ENCODE peak calls at places on chromosomes 2 and 18, in eight cellular contexts. U, D, Y, G, Q, J, H and O are unnamed samples.

GRCh38 chr2:232325324-232326273 is 53.0 kb upstream of the ALPP start:
- DNase-seq in U (peak; percentile 76), D (peak; percentile 12), Y (peak; percentile 42), G (peak; percentile 88), Q (peak; percentile 41), J (peak; percentile 54), H (no peak), O (peak; percentile 80)

GRCh38 chr2:188367164-188367563 is 75.5 kb downstream of the GULP1 start:
- DNase-seq in U (no peak), D (no peak), Y (no peak), G (no peak), Q (peak; percentile 24), J (no peak), H (no peak), O (no peak)

GRCh38 chr2:166041613-166042012 is 86.2 kb downstream of the SCN1A start:
- DNase-seq in U (no peak), D (no peak), Y (no peak), G (no peak), Q (no peak), J (no peak), H (no peak), O (no peak)

GRCh38 chr2:69242651-69243051 is 144.4 kb downstream of the GFPT1 start:
- DNase-seq in U (no peak), D (peak; percentile 86), Y (no peak), G (no peak), Q (no peak), J (no peak), H (no peak), O (no peak)

GRCh38 chr2:48694143-48694542 is 61.4 kb downstream of the LHCGR start:
- DNase-seq in U (no peak), D (peak; percentile 64), Y (peak; percentile 27), G (no peak), Q (no peak), J (no peak), H (no peak), O (no peak)

GRCh38 chr2:12352891-12353290 is 363.8 kb upstream of the TRIB2 start:
- DNase-seq in U (no peak), D (peak; percentile 6), Y (no peak), G (no peak), Q (peak; percentile 70), J (no peak), H (no peak), O (no peak)

GRCh38 chr2:63055510-63056308 is 5.1 kb downstream of the OTX1 start:
- DNase-seq in U (no peak), D (no peak), Y (no peak), G (peak; percentile 77), Q (peak; percentile 12), J (no peak), H (no peak), O (peak; percentile 69)

GRCh38 chr2:62216616-62217015 is 20.7 kb downstream of the B3GNT2 start:
- DNase-seq in U (peak; percentile 59), D (peak; percentile 92), Y (peak; percentile 55), G (peak; percentile 17), Q (peak; percentile 58), J (no peak), H (no peak), O (no peak)

GRCh38 chr18:44541781-44542180 is 138.9 kb upstream of the SETBP1 start:
- DNase-seq in U (no peak), D (no peak), Y (no peak), G (no peak), Q (no peak), J (no peak), H (no peak), O (no peak)

GRCh38 chr2:88831792-88832248 is 140.3 kb downstream of the RPIA start:
- DNase-seq in U (peak; percentile 49), D (peak; percentile 16), Y (peak; percentile 47), G (peak; percentile 69), Q (peak; percentile 42), J (peak; percentile 69), H (no peak), O (peak; percentile 82)

GRCh38 chr2:3194828-3195227 is 182.8 kb downstream of the EIPR1 start:
- DNase-seq in U (no peak), D (no peak), Y (no peak), G (no peak), Q (no peak), J (no peak), H (no peak), O (no peak)

GRCh38 chr2:39228413-39229209 is 15.2 kb downstream of the CDKL4 start:
- DNase-seq in U (no peak), D (no peak), Y (peak; percentile 34), G (peak; percentile 70), Q (no peak), J (no peak), H (no peak), O (peak; percentile 27)

DNA sequence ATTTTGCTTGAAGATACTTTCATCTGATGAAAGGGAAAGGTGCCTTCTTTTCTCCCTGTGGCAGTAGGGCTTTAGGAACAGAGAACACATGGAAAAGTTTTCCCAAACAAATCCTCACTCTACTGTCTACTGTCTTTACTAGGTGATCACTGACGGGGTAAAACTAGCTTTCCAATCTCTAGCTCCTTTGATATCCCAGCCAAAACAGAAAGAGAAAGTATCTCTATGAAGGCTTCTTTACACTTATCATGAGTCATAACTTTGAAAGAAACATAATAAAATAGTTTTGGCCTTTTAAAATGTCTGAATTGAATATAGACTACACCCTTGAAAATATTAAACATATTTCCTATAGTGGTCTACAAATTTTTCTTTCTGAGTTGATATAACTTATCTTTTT is 214.5 kb downstream of the DSEL start:
- DNase-seq in U (no peak), D (peak; percentile 51), Y (no peak), G (no peak), Q (no peak), J (no peak), H (no peak), O (no peak)
- H3K4me3 ChIP-seq in U (no peak overlapping the region), D (peak overlapping the region; percentile 36), Y (no peak overlapping the region), G (no peak overlapping the region), Q (no peak overlapping the region), J (no peak overlapping the region), H (no peak overlapping the region), O (no peak overlapping the region)

DNA sequence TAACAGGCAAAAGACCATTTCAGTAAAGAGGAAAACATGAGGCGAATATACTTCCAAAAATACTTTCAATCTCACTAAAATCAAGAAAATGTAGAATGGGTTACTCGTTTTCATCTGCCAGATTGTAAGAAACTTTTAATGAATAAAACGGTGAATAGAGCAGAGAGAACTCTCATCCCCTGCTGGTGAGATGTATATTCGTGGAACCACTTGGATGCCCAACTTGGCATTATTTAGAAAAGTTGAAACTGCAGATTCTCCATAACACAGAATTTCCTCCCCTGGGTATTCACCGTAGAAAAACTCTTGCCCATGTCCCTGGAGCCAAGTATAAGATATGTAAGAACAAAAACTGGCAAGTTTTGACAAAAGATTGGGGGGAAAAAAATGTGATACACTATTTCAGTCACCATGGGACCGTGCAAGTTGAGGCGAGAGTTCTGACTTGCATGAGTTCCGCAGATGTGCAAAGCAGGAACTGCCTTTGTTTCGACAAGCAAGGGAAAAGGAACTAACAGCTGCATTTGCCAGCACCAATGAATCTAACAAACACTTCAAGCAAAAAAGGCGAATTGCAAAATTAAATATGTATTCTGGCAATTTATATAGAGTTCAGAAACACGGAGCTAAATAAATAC is 14.8 kb downstream of the TIMM21 start:
- DNase-seq in U (no peak), D (no peak), Y (no peak), G (no peak), Q (no peak), J (no peak), H (no peak), O (no peak)
- H3K27me3 ChIP-seq in U (no peaks in the 10 kb centered on the region), D (no peaks in the 10 kb centered on the region), Y (no peaks in the 10 kb centered on the region), G (no peaks in the 10 kb centered on the region), Q (no peaks in the 10 kb centered on the region), J (no peaks in the 10 kb centered on the region), H (no peaks in the 10 kb centered on the region), O (no peaks in the 10 kb centered on the region)

GRCh38 chr18:60499675-60500074 is 127.1 kb upstream of the MC4R start:
- DNase-seq in U (no peak), D (no peak), Y (no peak), G (no peak), Q (no peak), J (no peak), H (no peak), O (no peak)

GRCh38 chr18:60506190-60506589 is 133.6 kb upstream of the MC4R start:
- DNase-seq in U (no peak), D (no peak), Y (no peak), G (no peak), Q (no peak), J (no peak), H (no peak), O (no peak)

GRCh38 chr18:60506682-60507081 is 134.1 kb upstream of the MC4R start:
- DNase-seq in U (no peak), D (no peak), Y (no peak), G (no peak), Q (no peak), J (no peak), H (no peak), O (no peak)

GRCh38 chr18:60503166-60503565 is 130.6 kb upstream of the MC4R start:
- DNase-seq in U (no peak), D (no peak), Y (no peak), G (no peak), Q (no peak), J (no peak), H (no peak), O (no peak)

DNA sequence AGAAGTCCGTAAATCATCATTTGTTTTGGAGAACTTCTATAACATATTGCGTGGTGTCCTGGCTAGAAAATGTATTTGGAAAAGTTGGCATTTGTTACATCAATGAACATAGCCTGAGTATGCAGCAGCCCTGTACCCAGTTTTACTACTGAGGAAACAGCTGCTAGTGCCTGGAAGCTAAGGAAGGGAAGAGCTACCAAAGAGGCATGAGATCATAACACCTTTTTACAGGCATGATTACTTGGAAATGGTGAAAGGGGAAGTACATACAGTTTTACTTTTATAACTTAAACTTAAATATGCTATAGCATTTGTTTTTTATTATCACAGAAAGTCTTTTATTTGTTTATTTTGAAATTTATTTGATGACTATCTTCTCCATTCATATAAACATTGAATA is 128.4 kb upstream of the MC4R start:
- DNase-seq in U (no peak), D (no peak), Y (no peak), G (no peak), Q (no peak), J (no peak), H (no peak), O (no peak)
- H3K36me3 ChIP-seq in U (no peaks in the 10 kb centered on the region), D (no peaks in the 10 kb centered on the region), Y (no peaks in the 10 kb centered on the region), G (no peaks in the 10 kb centered on the region), Q (no peaks in the 10 kb centered on the region), J (no peaks in the 10 kb centered on the region), H (no peaks in the 10 kb centered on the region), O (no peaks in the 10 kb centered on the region)

GRCh38 chr2:64651590-64651989 is 2.1 kb downstream of the SERTAD2 start:
- DNase-seq in U (no peak), D (no peak), Y (no peak), G (no peak), Q (no peak), J (no peak), H (no peak), O (no peak)

GRCh38 chr2:64649626-64650025 is 4.1 kb downstream of the SERTAD2 start:
- DNase-seq in U (no peak), D (no peak), Y (peak; percentile 53), G (no peak), Q (peak; percentile 61), J (peak; percentile 44), H (no peak), O (no peak)

GRCh38 chr2:64650257-64650656 is 3.5 kb downstream of the SERTAD2 start:
- DNase-seq in U (no peak), D (no peak), Y (no peak), G (no peak), Q (no peak), J (no peak), H (no peak), O (no peak)

GRCh38 chr2:64652231-64653173 is 1.2 kb downstream of the SERTAD2 start:
- DNase-seq in U (peak; percentile 61), D (peak; percentile 60), Y (peak; percentile 67), G (peak; percentile 73), Q (peak; percentile 49), J (no peak), H (no peak), O (peak; percentile 62)

GRCh38 chr2:64650722-64651338 is 2.9 kb downstream of the SERTAD2 start:
- DNase-seq in U (no peak), D (no peak), Y (peak; percentile 95), G (no peak), Q (peak; percentile 60), J (no peak), H (no peak), O (no peak)
- H3K4me3 ChIP-seq in U (no peak overlapping the region), D (no peak overlapping the region), Y (peak overlapping the region; percentile 88), G (peak overlapping the region; percentile 93), Q (no peak overlapping the region), J (no peak overlapping the region), H (peak overlapping the region; percentile 16), O (no peak overlapping the region)